ENCODE peak calls at places on chromosomes 3 and 15, in nine cellular contexts. O is HCT116, F is retina, Y is kidney, M is iPS-NIHi11, A is left ventricle myocardium inferior, P is GM06990, Z is Panc1, G is choroid plexus epithelial cell. E is an unnamed sample.

GRCh38 chr15:66820474-66821258 is 118.6 kb downstream of the SMAD6 start:
- DNase-seq in O (no peak), F (no peak), Y (no peak), M (no peak), A (no peak), P (no peak), Z (no peak), G (no peak), E (no peak)

GRCh38 chr3:11774296-11774877 is 72.3 kb downstream of the TAMM41 start:
- DNase-seq in O (peak; percentile 45), F (peak; percentile 68), Y (no peak), M (peak; percentile 84), A (no peak), P (no peak), Z (no peak), G (peak; percentile 73), E (no peak)

GRCh38 chr3:101928890-101929289 is 79.6 kb downstream of the NFKBIZ start:
- DNase-seq in O (no peak), F (no peak), Y (no peak), M (no peak), A (no peak), P (no peak), Z (peak; percentile 65), G (peak; percentile 33), E (no peak)

GRCh38 chr3:72298201-72299155 is 513.5 kb upstream of the PROK2 start:
- DNase-seq in O (no peak), F (no peak), Y (no peak), M (no peak), A (no peak), P (no peak), Z (no peak), G (no peak), E (no peak)

GRCh38 chr15:56261854-56262509 is 18.3 kb upstream of the RFX7 start:
- DNase-seq in O (no peak), F (no peak), Y (no peak), M (no peak), A (no peak), P (no peak), Z (no peak), G (no peak), E (no peak)

GRCh38 chr15:83516935-83517334 is 69.8 kb downstream of the SH3GL3 start:
- DNase-seq in O (no peak), F (no peak), Y (no peak), M (no peak), A (no peak), P (no peak), Z (no peak), G (peak; percentile 34), E (no peak)

GRCh38 chr3:54197509-54197908 is 75.2 kb downstream of the CACNA2D3 start:
- DNase-seq in O (no peak), F (no peak), Y (no peak), M (no peak), A (no peak), P (no peak), Z (no peak), G (no peak), E (no peak)

GRCh38 chr3:45965281-45966052 is 22.2 kb downstream of the CXCR6 start:
- DNase-seq in O (no peak), F (no peak), Y (no peak), M (no peak), A (no peak), P (no peak), Z (no peak), G (no peak), E (no peak)

GRCh38 chr3:73547427-73548036 is 77.2 kb downstream of the PDZRN3 start:
- DNase-seq in O (no peak), F (no peak), Y (no peak), M (no peak), A (no peak), P (no peak), Z (no peak), G (peak; percentile 71), E (no peak)